ENCODE peak calls at places on chromosome 2, in seven cellular contexts. One of them, this sample, is unnamed.

GRCh38 chr2:238709961-238710360 is 137.9 kb upstream of the TWIST2 start:
- DNase-seq in AG04450: peak
- DNase-seq in heart right ventricle: no peak
- DNase-seq in GM20000: no peak
- DNase-seq in gastrocnemius medialis: no peak
- DNase-seq in nephron progenitor cell: no peak
- DNase-seq in lung: no peak
- DNase-seq in this sample: no peak

GRCh38 chr2:38863061-38863695 is 12.6 kb downstream of the DHX57 start:
- DNase-seq in lung: no peak
- DNase-seq in GM20000: peak
- DNase-seq in gastrocnemius medialis: no peak
- DNase-seq in AG04450: no peak
- DNase-seq in nephron progenitor cell: no peak
- DNase-seq in heart right ventricle: no peak
- DNase-seq in this sample: no peak

GRCh38 chr2:134737671-134738070 is 18.9 kb upstream of the TMEM163 start:
- DNase-seq in heart right ventricle: no peak
- DNase-seq in nephron progenitor cell: no peak
- DNase-seq in GM20000: no peak
- DNase-seq in AG04450: no peak
- DNase-seq in gastrocnemius medialis: no peak
- DNase-seq in lung: no peak
- DNase-seq in this sample: no peak

GRCh38 chr2:133780099-133780996 is 212.1 kb upstream of the NCKAP5 start:
- DNase-seq in AG04450: peak
- DNase-seq in heart right ventricle: peak
- DNase-seq in lung: peak
- DNase-seq in gastrocnemius medialis: no peak
- DNase-seq in nephron progenitor cell: peak
- DNase-seq in GM20000: peak
- DNase-seq in this sample: no peak

GRCh38 chr2:62858231-62858832 is 152.8 kb downstream of the EHBP1 start:
- DNase-seq in AG04450: no peak
- DNase-seq in heart right ventricle: no peak
- DNase-seq in nephron progenitor cell: no peak
- DNase-seq in GM20000: no peak
- DNase-seq in lung: no peak
- DNase-seq in gastrocnemius medialis: no peak
- DNase-seq in this sample: no peak

GRCh38 chr2:36376319-36376765 is 20.8 kb downstream of the CRIM1 start:
- DNase-seq in nephron progenitor cell: no peak
- DNase-seq in AG04450: no peak
- DNase-seq in lung: peak
- DNase-seq in heart right ventricle: peak
- DNase-seq in gastrocnemius medialis: peak
- DNase-seq in GM20000: no peak
- DNase-seq in this sample: no peak

GRCh38 chr2:179861027-179861776 is at the start of gene ZNF385B:
- DNase-seq in nephron progenitor cell: peak
- DNase-seq in gastrocnemius medialis: no peak
- DNase-seq in AG04450: no peak
- DNase-seq in GM20000: peak
- DNase-seq in heart right ventricle: no peak
- DNase-seq in lung: no peak
- DNase-seq in this sample: no peak

GRCh38 chr2:86468162-86469033 is 27.2 kb downstream of the KDM3A start:
- DNase-seq in nephron progenitor cell: no peak
- DNase-seq in GM20000: no peak
- DNase-seq in lung: no peak
- DNase-seq in AG04450: no peak
- DNase-seq in heart right ventricle: no peak
- DNase-seq in gastrocnemius medialis: no peak
- DNase-seq in this sample: no peak

GRCh38 chr2:70553334-70553583 is 367 bp downstream of the TGFA start:
- DNase-seq in nephron progenitor cell: no peak
- DNase-seq in heart right ventricle: no peak
- DNase-seq in gastrocnemius medialis: no peak
- DNase-seq in AG04450: no peak
- DNase-seq in GM20000: no peak
- DNase-seq in lung: peak
- DNase-seq in this sample: no peak

GRCh38 chr2:55014962-55015939 is 35.0 kb downstream of the RTN4 start:
- DNase-seq in GM20000: peak
- DNase-seq in nephron progenitor cell: peak
- DNase-seq in lung: peak
- DNase-seq in gastrocnemius medialis: peak
- DNase-seq in AG04450: peak
- DNase-seq in heart right ventricle: peak
- DNase-seq in this sample: no peak

GRCh38 chr2:154291511-154291910 is 407.0 kb upstream of the KCNJ3 start:
- DNase-seq in gastrocnemius medialis: no peak
- DNase-seq in AG04450: no peak
- DNase-seq in nephron progenitor cell: no peak
- DNase-seq in GM20000: no peak
- DNase-seq in lung: no peak
- DNase-seq in heart right ventricle: no peak
- DNase-seq in this sample: no peak

GRCh38 chr2:210626849-210627248 is 70.5 kb downstream of the CPS1 start:
- DNase-seq in GM20000: no peak
- DNase-seq in AG04450: no peak
- DNase-seq in lung: no peak
- DNase-seq in nephron progenitor cell: no peak
- DNase-seq in heart right ventricle: no peak
- DNase-seq in gastrocnemius medialis: no peak
- DNase-seq in this sample: no peak

GRCh38 chr2:109480486-109481195 is 133.1 kb downstream of the SEPTIN10 start:
- DNase-seq in GM20000: no peak
- DNase-seq in AG04450: no peak
- DNase-seq in gastrocnemius medialis: no peak
- DNase-seq in nephron progenitor cell: no peak
- DNase-seq in lung: no peak
- DNase-seq in heart right ventricle: no peak
- DNase-seq in this sample: no peak

GRCh38 chr2:196955036-196955435 is 28.5 kb upstream of the PGAP1 start:
- DNase-seq in AG04450: no peak
- DNase-seq in heart right ventricle: no peak
- DNase-seq in gastrocnemius medialis: no peak
- DNase-seq in GM20000: no peak
- DNase-seq in nephron progenitor cell: no peak
- DNase-seq in lung: no peak
- DNase-seq in this sample: no peak

GRCh38 chr2:31729442-31730092 is 148.8 kb upstream of the SRD5A2 start:
- DNase-seq in GM20000: peak
- DNase-seq in nephron progenitor cell: no peak
- DNase-seq in AG04450: peak
- DNase-seq in gastrocnemius medialis: no peak
- DNase-seq in lung: no peak
- DNase-seq in heart right ventricle: no peak
- DNase-seq in this sample: no peak
- TF ChIP-seq CTCF in GM20000: peak
- TF ChIP-seq CTCF in nephron progenitor cell: peak
- TF ChIP-seq CTCF in AG04450: peak
- TF ChIP-seq CTCF in gastrocnemius medialis: no peak
- TF ChIP-seq CTCF in lung: no peak
- TF ChIP-seq CTCF in heart right ventricle: peak
- TF ChIP-seq CTCF in this sample: no peak

GRCh38 chr2:231099918-231100317 is 24.9 kb downstream of the HTR2B start:
- DNase-seq in heart right ventricle: no peak
- DNase-seq in AG04450: no peak
- DNase-seq in nephron progenitor cell: peak
- DNase-seq in gastrocnemius medialis: no peak
- DNase-seq in lung: no peak
- DNase-seq in GM20000: no peak
- DNase-seq in this sample: no peak
- TF ChIP-seq CTCF in heart right ventricle: no peak
- TF ChIP-seq CTCF in AG04450: no peak
- TF ChIP-seq CTCF in nephron progenitor cell: no peak
- TF ChIP-seq CTCF in gastrocnemius medialis: peak
- TF ChIP-seq CTCF in lung: no peak
- TF ChIP-seq CTCF in GM20000: no peak
- TF ChIP-seq CTCF in this sample: no peak

GRCh38 chr2:234496442-234496834 is 443 bp downstream of the ARL4C start:
- DNase-seq in GM20000: no peak
- DNase-seq in gastrocnemius medialis: no peak
- DNase-seq in lung: no peak
- DNase-seq in nephron progenitor cell: no peak
- DNase-seq in heart right ventricle: no peak
- DNase-seq in AG04450: no peak
- DNase-seq in this sample: peak

GRCh38 chr2:234496835-234497591 is at the start of gene ARL4C:
- DNase-seq in GM20000: peak
- DNase-seq in lung: peak
- DNase-seq in AG04450: no peak
- DNase-seq in nephron progenitor cell: peak
- DNase-seq in heart right ventricle: peak
- DNase-seq in gastrocnemius medialis: peak
- DNase-seq in this sample: peak

GRCh38 chr2:234494361-234495075 is 2.4 kb downstream of the ARL4C start:
- DNase-seq in AG04450: no peak
- DNase-seq in gastrocnemius medialis: no peak
- DNase-seq in GM20000: no peak
- DNase-seq in lung: peak
- DNase-seq in heart right ventricle: no peak
- DNase-seq in nephron progenitor cell: no peak
- DNase-seq in this sample: no peak

GRCh38 chr2:234495801-234496441 is 960 bp downstream of the ARL4C start:
- DNase-seq in lung: no peak
- DNase-seq in gastrocnemius medialis: peak
- DNase-seq in nephron progenitor cell: peak
- DNase-seq in AG04450: no peak
- DNase-seq in heart right ventricle: no peak
- DNase-seq in GM20000: no peak
- DNase-seq in this sample: peak

GRCh38 chr2:234495076-234495800 is 1.6 kb downstream of the ARL4C start:
- DNase-seq in nephron progenitor cell: peak
- DNase-seq in lung: no peak
- DNase-seq in GM20000: no peak
- DNase-seq in heart right ventricle: no peak
- DNase-seq in AG04450: no peak
- DNase-seq in gastrocnemius medialis: no peak
- DNase-seq in this sample: no peak
- TF ChIP-seq CTCF in nephron progenitor cell: no peak
- TF ChIP-seq CTCF in lung: no peak
- TF ChIP-seq CTCF in GM20000: no peak
- TF ChIP-seq CTCF in heart right ventricle: no peak
- TF ChIP-seq CTCF in AG04450: no peak
- TF ChIP-seq CTCF in gastrocnemius medialis: no peak
- TF ChIP-seq CTCF in this sample: no peak

GRCh38 chr2:113252047-113252582 is 26.6 kb downstream of the PAX8 start:
- DNase-seq in lung: no peak
- DNase-seq in heart right ventricle: no peak
- DNase-seq in GM20000: no peak
- DNase-seq in gastrocnemius medialis: peak
- DNase-seq in AG04450: no peak
- DNase-seq in nephron progenitor cell: no peak
- DNase-seq in this sample: no peak

GRCh38 chr2:113246606-113247005 is 32.1 kb downstream of the PAX8 start:
- DNase-seq in nephron progenitor cell: no peak
- DNase-seq in GM20000: no peak
- DNase-seq in lung: no peak
- DNase-seq in heart right ventricle: no peak
- DNase-seq in gastrocnemius medialis: no peak
- DNase-seq in AG04450: no peak
- DNase-seq in this sample: no peak

GRCh38 chr2:113245276-113245711 is 33.4 kb downstream of the PAX8 start:
- DNase-seq in nephron progenitor cell: no peak
- DNase-seq in lung: no peak
- DNase-seq in gastrocnemius medialis: no peak
- DNase-seq in GM20000: no peak
- DNase-seq in heart right ventricle: no peak
- DNase-seq in AG04450: no peak
- DNase-seq in this sample: no peak

GRCh38 chr2:113251118-113251517 is 27.6 kb downstream of the PAX8 start:
- DNase-seq in heart right ventricle: no peak
- DNase-seq in lung: no peak
- DNase-seq in AG04450: no peak
- DNase-seq in gastrocnemius medialis: no peak
- DNase-seq in GM20000: peak
- DNase-seq in nephron progenitor cell: no peak
- DNase-seq in this sample: no peak

DNA sequence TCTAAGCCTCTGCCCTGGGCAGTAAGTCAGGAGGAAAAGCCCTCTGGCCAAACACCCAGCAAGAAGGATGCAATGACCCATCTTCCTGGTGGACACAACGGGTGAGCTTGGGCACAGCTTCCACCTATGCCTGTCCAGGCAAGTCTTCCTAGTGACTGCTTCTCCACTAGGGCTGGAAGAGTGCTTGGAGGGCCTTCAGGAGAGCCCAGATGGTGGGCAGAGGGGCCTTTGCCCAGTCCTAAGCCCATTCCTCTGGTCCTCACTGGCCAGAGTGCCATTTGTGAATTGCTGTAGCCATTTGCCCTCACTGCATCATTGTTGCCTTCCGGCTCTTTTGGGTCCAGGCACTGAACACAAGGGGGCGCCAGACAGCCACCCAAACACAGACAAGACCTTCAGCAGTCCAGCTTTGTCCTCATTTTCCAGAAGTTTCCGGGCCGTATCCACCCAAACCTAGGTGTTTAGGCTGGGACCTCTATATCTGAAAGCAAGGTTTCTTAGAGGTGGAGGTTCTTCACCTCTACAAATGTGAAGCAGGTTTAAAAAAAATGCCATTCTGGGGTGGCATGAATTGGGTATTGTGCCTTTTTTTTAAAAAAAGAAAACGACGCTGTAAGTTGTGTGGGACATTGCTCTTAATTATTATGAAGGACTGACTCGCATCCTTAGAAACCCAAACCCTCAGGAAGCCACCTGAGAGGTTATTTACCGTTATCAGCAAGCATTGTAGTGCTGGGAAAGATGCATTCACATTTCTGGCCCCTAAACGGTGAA is 29.5 kb downstream of the PAX8 start:
- DNase-seq in nephron progenitor cell: peak
- DNase-seq in gastrocnemius medialis: peak
- DNase-seq in heart right ventricle: peak
- DNase-seq in AG04450: peak
- DNase-seq in lung: peak
- DNase-seq in GM20000: peak
- DNase-seq in this sample: peak
- TF ChIP-seq CTCF in nephron progenitor cell: peak
- TF ChIP-seq CTCF in gastrocnemius medialis: peak
- TF ChIP-seq CTCF in heart right ventricle: peak
- TF ChIP-seq CTCF in AG04450: peak
- TF ChIP-seq CTCF in lung: peak
- TF ChIP-seq CTCF in GM20000: peak
- TF ChIP-seq CTCF in this sample: peak